ENCODE peak calls at places on chromosomes 11 and 22, in seven cellular contexts. W, U, I, Q, J, D and L are unnamed samples.

GRCh38 chr11:113048820-113049555 is 87.8 kb downstream of the NCAM1 start:
- DNase-seq in W (no peak), U (no peak), I (no peak), Q (no peak), J (no peak), D (no peak), L (no peak)

GRCh38 chr22:38163844-38164577 is 17.6 kb downstream of the PLA2G6 start:
- DNase-seq in W (no peak), U (no peak), I (no peak), Q (peak; percentile 85), J (no peak), D (no peak), L (no peak)

GRCh38 chr22:24319451-24319850 is 48.8 kb downstream of the SPECC1L start:
- DNase-seq in W (no peak), U (no peak), I (no peak), Q (no peak), J (no peak), D (no peak), L (no peak)

GRCh38 chr22:44151661-44152060 is 29.1 kb upstream of the PARVG start:
- DNase-seq in W (no peak), U (no peak), I (no peak), Q (peak; percentile 74), J (no peak), D (no peak), L (no peak)

GRCh38 chr11:66677599-66678375 is at the start of gene RBM4B:
- DNase-seq in W (peak; percentile 97), U (peak; percentile 99), I (peak; percentile 84), Q (peak; percentile 98), J (peak; percentile 98), D (peak; percentile 98), L (peak; percentile 97)

GRCh38 chr11:68302256-68303054 is 9.9 kb upstream of the LRP5 start:
- DNase-seq in W (no peak), U (no peak), I (peak; percentile 39), Q (no peak), J (peak; percentile 42), D (no peak), L (peak; percentile 75)

GRCh38 chr11:133582731-133583130 is 50.4 kb upstream of the OPCML start:
- DNase-seq in W (no peak), U (no peak), I (no peak), Q (no peak), J (no peak), D (no peak), L (no peak)

GRCh38 chr11:46672381-46672839 is 28.0 kb downstream of the ARHGAP1 start:
- DNase-seq in W (no peak), U (no peak), I (no peak), Q (no peak), J (no peak), D (no peak), L (no peak)

GRCh38 chr11:116312560-116313340 is 460.0 kb downstream of the BUD13 start:
- DNase-seq in W (no peak), U (no peak), I (no peak), Q (peak; percentile 90), J (peak; percentile 89), D (peak; percentile 23), L (peak; percentile 36)

GRCh38 chr11:33802414-33802950 is 28.2 kb upstream of the FBXO3 start:
- DNase-seq in W (no peak), U (peak; percentile 83), I (peak; percentile 85), Q (peak; percentile 66), J (no peak), D (peak; percentile 97), L (peak; percentile 83)

GRCh38 chr11:8356731-8357504 is 93.2 kb upstream of the LMO1 start:
- DNase-seq in W (no peak), U (no peak), I (no peak), Q (peak; percentile 57), J (no peak), D (no peak), L (peak; percentile 91)

GRCh38 chr11:89381094-89381493 is 110.1 kb downstream of the NOX4 start:
- DNase-seq in W (no peak), U (no peak), I (no peak), Q (no peak), J (no peak), D (peak; percentile 17), L (no peak)

GRCh38 chr11:16941935-16942334 is 72.3 kb downstream of the PLEKHA7 start:
- DNase-seq in W (no peak), U (no peak), I (no peak), Q (no peak), J (no peak), D (no peak), L (no peak)

GRCh38 chr22:32206774-32207758 is 2.2 kb upstream of the RFPL2 start:
- DNase-seq in W (no peak), U (peak; percentile 25), I (peak; percentile 56), Q (no peak), J (no peak), D (peak; percentile 86), L (no peak)

GRCh38 chr11:119149371-119150275 is 771 bp downstream of the ABCG4 start:
- DNase-seq in W (peak; percentile 15), U (peak; percentile 36), I (no peak), Q (no peak), J (no peak), D (peak; percentile 63), L (peak; percentile 30)

GRCh38 chr11:66907751-66908173 is 50.4 kb downstream of the PC start:
- DNase-seq in W (no peak), U (no peak), I (no peak), Q (peak; percentile 22), J (no peak), D (no peak), L (no peak)

GRCh38 chr11:106585061-106585460 is 433.2 kb downstream of the GUCY1A2 start:
- DNase-seq in W (no peak), U (no peak), I (no peak), Q (peak; percentile 15), J (no peak), D (peak; percentile 63), L (peak; percentile 30)

GRCh38 chr11:45560153-45560934 is 105.1 kb downstream of the CHST1 start:
- DNase-seq in W (no peak), U (peak; percentile 11), I (no peak), Q (peak; percentile 17), J (no peak), D (no peak), L (peak; percentile 69)

GRCh38 chr11:71301858-71302533 is 49.6 kb upstream of the SHANK2 start:
- DNase-seq in W (no peak), U (no peak), I (no peak), Q (no peak), J (no peak), D (no peak), L (no peak)

GRCh38 chr11:129089279-129089678 is 102.8 kb downstream of the ARHGAP32 start:
- DNase-seq in W (no peak), U (no peak), I (no peak), Q (no peak), J (no peak), D (no peak), L (no peak)

GRCh38 chr11:2215561-2216399 is 44.2 kb upstream of the TH start:
- DNase-seq in W (peak; percentile 4), U (no peak), I (no peak), Q (no peak), J (peak; percentile 35), D (no peak), L (no peak)
- H3K4me1 ChIP-seq in W (peaks cover 25% of the 10 kb centered on the region), U (no peaks in the 10 kb centered on the region), I (peaks cover 9% of the 10 kb centered on the region), Q (peaks cover 9% of the 10 kb centered on the region), J (no peaks in the 10 kb centered on the region), D (peaks cover 10% of the 10 kb centered on the region), L (peaks cover 18% of the 10 kb centered on the region)

GRCh38 chr11:63761870-63762661 is 6.5 kb downstream of the ZFTA start:
- DNase-seq in W (no peak), U (peak; percentile 42), I (no peak), Q (no peak), J (no peak), D (peak; percentile 96), L (no peak)
- H3K4me3 ChIP-seq in W (no peak overlapping the region), U (peak overlapping the region; percentile 12), I (no peak overlapping the region), Q (peak overlapping the region; percentile 49), J (peak overlapping the region; percentile 40), D (peak overlapping the region; percentile 99), L (no peak overlapping the region)

GRCh38 chr22:27292542-27293298 is 508.8 kb downstream of the MN1 start:
- DNase-seq in W (no peak), U (peak; percentile 52), I (no peak), Q (no peak), J (no peak), D (no peak), L (no peak)
- H3K27me3 ChIP-seq in W (no peaks in the 10 kb centered on the region), U (no peaks in the 10 kb centered on the region), I (peaks cover 82% of the 10 kb centered on the region), Q (no peaks in the 10 kb centered on the region), J (peaks cover 22% of the 10 kb centered on the region), D (no peaks in the 10 kb centered on the region), L (no peaks in the 10 kb centered on the region)

GRCh38 chr22:20550851-20551744 is 43.7 kb downstream of the MED15 start:
- DNase-seq in W (peak; percentile 68), U (peak; percentile 61), I (no peak), Q (peak; percentile 40), J (no peak), D (peak; percentile 52), L (no peak)

GRCh38 chr22:20552450-20552894 is 45.1 kb downstream of the MED15 start:
- DNase-seq in W (no peak), U (no peak), I (no peak), Q (peak; percentile 83), J (no peak), D (no peak), L (no peak)

GRCh38 chr22:20552913-20553401 is 45.5 kb downstream of the MED15 start:
- DNase-seq in W (no peak), U (no peak), I (no peak), Q (no peak), J (no peak), D (no peak), L (no peak)

GRCh38 chr22:20550057-20550817 is 42.8 kb downstream of the MED15 start:
- DNase-seq in W (no peak), U (no peak), I (no peak), Q (no peak), J (no peak), D (no peak), L (no peak)

DNA sequence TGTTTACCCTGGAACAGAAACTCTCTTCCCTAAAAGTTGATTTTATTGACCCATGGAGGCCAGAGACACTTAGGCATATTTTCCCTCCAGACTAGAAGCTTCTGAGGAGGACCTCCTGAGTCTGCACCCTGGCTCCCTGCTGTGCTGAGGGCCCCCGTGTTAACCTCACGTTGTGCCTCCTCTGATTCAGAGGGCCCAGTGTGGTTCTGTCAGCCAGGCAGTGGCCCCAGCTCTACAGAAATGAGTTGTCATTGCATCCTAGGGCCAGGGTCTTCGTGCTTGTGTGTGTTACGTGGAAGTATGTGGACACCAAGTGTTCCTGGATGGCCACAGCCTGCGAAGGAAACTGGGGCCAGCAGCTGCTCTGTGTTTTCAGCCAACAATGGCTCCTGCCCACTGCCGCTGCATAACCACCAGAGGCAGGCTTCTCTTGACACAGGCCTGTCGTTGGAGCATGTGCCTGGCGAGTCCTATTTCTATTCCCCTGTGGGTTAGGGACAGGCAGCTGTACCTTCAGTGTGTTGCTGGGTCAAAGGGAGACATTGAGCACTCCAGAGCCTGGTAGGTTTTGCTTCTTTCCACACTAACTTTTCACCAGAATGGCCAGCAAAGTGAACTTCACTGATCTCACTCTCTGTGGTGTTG is 44.5 kb downstream of the MED15 start:
- DNase-seq in W (peak; percentile 51), U (no peak), I (no peak), Q (no peak), J (no peak), D (no peak), L (no peak)
- H3K4me1 ChIP-seq in W (peaks cover 93% of the 10 kb centered on the region), U (peaks cover 44% of the 10 kb centered on the region), I (no peaks in the 10 kb centered on the region), Q (peaks cover 66% of the 10 kb centered on the region), J (peaks cover 83% of the 10 kb centered on the region), D (peaks cover 4% of the 10 kb centered on the region), L (no peaks in the 10 kb centered on the region)

GRCh38 chr11:74783241-74783871 is 34.7 kb downstream of the RNF169 start:
- DNase-seq in W (no peak), U (no peak), I (peak; percentile 8), Q (no peak), J (no peak), D (no peak), L (no peak)
- H3K4me3 ChIP-seq in W (no peak overlapping the region), U (no peak overlapping the region), I (no peak overlapping the region), Q (no peak overlapping the region), J (no peak overlapping the region), D (no peak overlapping the region), L (no peak overlapping the region)